ENCODE peak calls at places on chromosomes 1 and 21, in four cellular contexts. V is GM12865, Z is EH, O is dermis microvascular lymphatic vessel endothelial cell. N is an unnamed sample.

GRCh38 chr1:19448491-19449439 is 36.6 kb downstream of the CAPZB start:
- DNase-seq in V (peak), O (peak), Z (peak), N (peak)

GRCh38 chr21:15063081-15063820 is 1.5 kb downstream of the NRIP1 start:
- DNase-seq in O (peak), V (no peak), Z (peak), N (peak)

GRCh38 chr1:23601104-23601967 is 42.0 kb upstream of the ID3 start:
- DNase-seq in V (no peak), Z (no peak), O (no peak), N (no peak)

GRCh38 chr1:197912739-197913494 is 4.3 kb upstream of the LHX9 start:
- DNase-seq in O (no peak), V (no peak), Z (no peak), N (no peak)

GRCh38 chr21:45149021-45149420 is 74.6 kb downstream of the ADARB1 start:
- DNase-seq in Z (no peak), V (no peak), O (no peak), N (no peak)

GRCh38 chr1:39063775-39064174 is 37.6 kb downstream of the NDUFS5 start:
- DNase-seq in Z (no peak), O (peak), V (no peak), N (no peak)

GRCh38 chr1:186550832-186551231 is 89.9 kb upstream of the PDC start:
- DNase-seq in Z (no peak), V (no peak), O (no peak), N (no peak)

GRCh38 chr21:34074283-34075098 is 1.1 kb downstream of the MRPS6 start:
- DNase-seq in Z (peak), O (peak), V (peak), N (peak)

GRCh38 chr1:186566140-186566850 is 105.4 kb upstream of the PDC start:
- DNase-seq in V (no peak), Z (peak), O (peak), N (no peak)

GRCh38 chr1:30888391-30888790 is 20.2 kb downstream of the SDC3 start:
- DNase-seq in Z (peak), V (no peak), O (no peak), N (peak)

GRCh38 chr1:109197163-109198042 is 16.3 kb upstream of the SARS1 start:
- DNase-seq in V (peak), O (peak), Z (peak), N (peak)

GRCh38 chr1:165915480-165916395 is 88.3 kb downstream of the UCK2 start:
- DNase-seq in O (no peak), V (no peak), Z (no peak), N (no peak)

GRCh38 chr1:112058815-112059450 is 69.5 kb upstream of the KCND3 start:
- DNase-seq in Z (no peak), V (no peak), O (no peak), N (no peak)

GRCh38 chr1:41707793-41708192 is 210.9 kb downstream of the HIVEP3 start:
- DNase-seq in O (no peak), Z (no peak), V (no peak), N (no peak)

GRCh38 chr21:41170442-41170841 is 2.5 kb downstream of the BACE2 start:
- DNase-seq in V (peak), O (peak), Z (no peak), N (no peak)

GRCh38 chr1:36236302-36236701 is 12.1 kb downstream of the THRAP3 start:
- DNase-seq in V (no peak), O (no peak), Z (no peak), N (no peak)

GRCh38 chr1:167208624-167208976 is 12.1 kb upstream of the POU2F1 start:
- DNase-seq in V (no peak), O (no peak), Z (no peak), N (no peak)

GRCh38 chr21:41283211-41283818 is 33.3 kb upstream of the FAM3B start:
- DNase-seq in Z (peak), V (peak), O (peak), N (peak)

GRCh38 chr21:45562965-45563364 is 20.7 kb upstream of the SLC19A1 start:
- DNase-seq in Z (peak), O (no peak), V (no peak), N (peak)

GRCh38 chr1:147849097-147849873 is 53.3 kb upstream of the GJA8 start:
- DNase-seq in O (peak), Z (peak), V (no peak), N (peak)

GRCh38 chr1:44239961-44240371 is 26.7 kb downstream of the DMAP1 start:
- DNase-seq in V (no peak), O (no peak), Z (peak), N (peak)

GRCh38 chr1:221162352-221162751 is 283.1 kb downstream of the HLX start:
- DNase-seq in V (no peak), O (peak), Z (no peak), N (no peak)

GRCh38 chr1:3910049-3910731 is 10.1 kb upstream of the C1orf174 start:
- DNase-seq in Z (no peak), V (no peak), O (no peak), N (no peak)

GRCh38 chr1:160866001-160866704 is 3.5 kb upstream of the CD244 start:
- DNase-seq in Z (no peak), O (no peak), V (no peak), N (no peak)

GRCh38 chr1:229975047-229975446 is 92.0 kb upstream of the GALNT2 start:
- DNase-seq in V (no peak), O (no peak), Z (no peak), N (no peak)

GRCh38 chr21:39502631-39503030 is 50.9 kb downstream of the SH3BGR start:
- DNase-seq in V (no peak), O (no peak), Z (no peak), N (no peak)

N was measured in mesenchymal stem cell.